ENCODE peak calls at places on chromosomes 3 and 15, in four cellular contexts. T, V, L and M are unnamed samples.

GRCh38 chr15:34619151-34619550 is 35.7 kb upstream of the GOLGA8B start:
- DNase-seq in T (no peak), V (no peak), L (no peak), M (no peak)

GRCh38 chr3:177676947-177677587 is 479.8 kb upstream of the TBL1XR1 start:
- DNase-seq in T (no peak), V (no peak), L (peak; percentile 9), M (no peak)

GRCh38 chr3:109257269-109257668 is 59.0 kb downstream of the DPPA2 start:
- DNase-seq in T (no peak), V (no peak), L (no peak), M (peak; percentile 41)

GRCh38 chr3:181761906-181762305 is 50.2 kb downstream of the SOX2 start:
- DNase-seq in T (no peak), V (no peak), L (no peak), M (no peak)

GRCh38 chr3:167929937-167930336 is 165.8 kb downstream of the GOLIM4 start:
- DNase-seq in T (no peak), V (no peak), L (no peak), M (no peak)

GRCh38 chr15:40287968-40288367 is 5.1 kb upstream of the ANKRD63 start:
- DNase-seq in T (no peak), V (no peak), L (peak; percentile 42), M (no peak)

GRCh38 chr3:185549111-185549510 is 3.3 kb downstream of the LIPH start:
- DNase-seq in T (peak; percentile 85), V (no peak), L (peak; percentile 83), M (peak; percentile 66)

GRCh38 chr15:67076147-67076843 is 10.9 kb downstream of the SMAD3 start:
- DNase-seq in T (no peak), V (no peak), L (peak; percentile 72), M (no peak)

GRCh38 chr15:68479406-68479805 is 47.4 kb upstream of the ITGA11 start:
- DNase-seq in T (no peak), V (no peak), L (no peak), M (no peak)

GRCh38 chr3:112327371-112327951 is 5.5 kb upstream of the CD200 start:
- DNase-seq in T (no peak), V (no peak), L (peak; percentile 56), M (peak; percentile 12)

GRCh38 chr3:23479615-23480323 is 276.6 kb downstream of the UBE2E2 start:
- DNase-seq in T (no peak), V (no peak), L (no peak), M (no peak)

GRCh38 chr3:176697284-176697889 is 499.9 kb downstream of the TBL1XR1 start:
- DNase-seq in T (no peak), V (no peak), L (no peak), M (no peak)

GRCh38 chr3:153210116-153210515 is 48.1 kb downstream of the RAP2B start:
- DNase-seq in T (no peak), V (no peak), L (no peak), M (peak; percentile 9)

GRCh38 chr3:71423151-71423906 is 160.2 kb downstream of the FOXP1 start:
- DNase-seq in T (peak; percentile 31), V (no peak), L (peak; percentile 36), M (no peak)

GRCh38 chr15:65642588-65642987 is 20.9 kb downstream of the SLC24A1 start:
- DNase-seq in T (no peak), V (no peak), L (no peak), M (no peak)

GRCh38 chr15:74174966-74175270 is 1.4 kb downstream of the ISLR start:
- DNase-seq in T (no peak), V (no peak), L (no peak), M (no peak)

GRCh38 chr15:99906793-99907192 is 173.6 kb upstream of the LYSMD4 start:
- DNase-seq in T (no peak), V (no peak), L (no peak), M (no peak)

GRCh38 chr3:98482717-98483482 is 14.6 kb upstream of the OR5K2 start:
- DNase-seq in T (no peak), V (no peak), L (no peak), M (no peak)

GRCh38 chr3:129892857-129893615 is 475 bp downstream of the TMCC1 start:
- DNase-seq in T (peak; percentile 67), V (peak; percentile 95), L (no peak), M (peak; percentile 80)

GRCh38 chr3:135895734-135896121 is 69.8 kb upstream of the PPP2R3A start:
- DNase-seq in T (no peak), V (no peak), L (no peak), M (no peak)

GRCh38 chr3:98612587-98612986 is 19.2 kb upstream of the CPOX start:
- DNase-seq in T (no peak), V (no peak), L (peak; percentile 16), M (no peak)

GRCh38 chr3:127853681-127854080 is 31.4 kb upstream of the MGLL start:
- DNase-seq in T (no peak), V (no peak), L (no peak), M (no peak)

GRCh38 chr15:65101418-65101890 is 13.5 kb downstream of the UBAP1L start:
- DNase-seq in T (peak; percentile 61), V (no peak), L (peak; percentile 65), M (peak; percentile 35)

GRCh38 chr3:100106094-100106493 is 8.2 kb downstream of the FILIP1L start:
- DNase-seq in T (no peak), V (no peak), L (no peak), M (no peak)

GRCh38 chr3:48711727-48712126 is 5.3 kb downstream of the IP6K2 start:
- DNase-seq in T (no peak), V (no peak), L (no peak), M (no peak)

GRCh38 chr3:48715179-48715800 is 1.7 kb downstream of the IP6K2 start:
- DNase-seq in T (peak; percentile 65), V (no peak), L (peak; percentile 30), M (no peak)

GRCh38 chr3:48716508-48716981 is 476 bp downstream of the IP6K2 start:
- DNase-seq in T (no peak), V (peak; percentile 77), L (no peak), M (no peak)

GRCh38 chr3:48716982-48717746 is at the start of gene IP6K2:
- DNase-seq in T (peak; percentile 99), V (peak; percentile 100), L (peak; percentile 95), M (peak; percentile 97)
- TF ChIP-seq POLR2A in T (peak; percentile 89), V (no peak), L (peak; percentile 50), M (peak; percentile 55)

GRCh38 chr3:8085498-8085897 is 416.1 kb upstream of the LMCD1 start:
- DNase-seq in T (no peak), V (no peak), L (no peak), M (no peak)
- TF ChIP-seq POLR2A in T (no peak), V (no peak), L (no peak), M (no peak)

GRCh38 chr3:4986611-4987373 is 7.6 kb downstream of the BHLHE40 start:
- DNase-seq in T (peak; percentile 99), V (peak; percentile 97), L (peak; percentile 100), M (peak; percentile 65)
- TF ChIP-seq POLR2A in T (peak; percentile 93), V (no peak), L (peak; percentile 18), M (peak; percentile 31)

DNA sequence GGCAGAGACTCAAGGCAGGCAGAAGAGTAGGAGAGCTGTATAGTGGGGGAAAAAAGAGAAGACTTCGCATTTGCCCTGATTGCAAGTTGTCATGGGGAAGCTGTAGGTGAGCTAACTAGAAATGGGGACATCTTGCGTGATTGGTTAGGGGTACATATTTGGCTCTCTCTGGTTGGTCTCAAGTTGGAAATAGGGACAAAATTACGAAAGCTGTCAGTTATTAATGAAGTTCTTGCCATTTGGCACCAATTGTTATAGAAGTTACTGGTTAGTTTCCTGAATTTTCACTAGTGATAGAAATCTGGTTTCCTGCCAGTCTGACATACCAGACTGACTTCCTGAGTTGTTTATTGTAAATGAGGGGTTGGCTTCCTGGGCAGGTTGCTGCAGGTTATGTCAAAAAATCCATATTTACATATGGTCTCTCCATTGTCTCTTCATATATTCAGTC is 8.3 kb upstream of the SENP7 start:
- DNase-seq in T (no peak), V (no peak), L (no peak), M (no peak)
- TF ChIP-seq POLR2A in T (no peak), V (no peak), L (no peak), M (no peak)

GRCh38 chr15:85621096-85621495 is 173.6 kb downstream of the KLHL25 start:
- DNase-seq in T (peak; percentile 29), V (no peak), L (no peak), M (no peak)

GRCh38 chr15:85622432-85622831 is 172.3 kb downstream of the KLHL25 start:
- DNase-seq in T (no peak), V (no peak), L (no peak), M (no peak)

GRCh38 chr15:85623648-85624047 is 171.1 kb downstream of the KLHL25 start:
- DNase-seq in T (no peak), V (no peak), L (no peak), M (no peak)

GRCh38 chr15:85618956-85619491 is 175.7 kb downstream of the KLHL25 start:
- DNase-seq in T (peak; percentile 91), V (no peak), L (peak; percentile 63), M (peak; percentile 34)

DNA sequence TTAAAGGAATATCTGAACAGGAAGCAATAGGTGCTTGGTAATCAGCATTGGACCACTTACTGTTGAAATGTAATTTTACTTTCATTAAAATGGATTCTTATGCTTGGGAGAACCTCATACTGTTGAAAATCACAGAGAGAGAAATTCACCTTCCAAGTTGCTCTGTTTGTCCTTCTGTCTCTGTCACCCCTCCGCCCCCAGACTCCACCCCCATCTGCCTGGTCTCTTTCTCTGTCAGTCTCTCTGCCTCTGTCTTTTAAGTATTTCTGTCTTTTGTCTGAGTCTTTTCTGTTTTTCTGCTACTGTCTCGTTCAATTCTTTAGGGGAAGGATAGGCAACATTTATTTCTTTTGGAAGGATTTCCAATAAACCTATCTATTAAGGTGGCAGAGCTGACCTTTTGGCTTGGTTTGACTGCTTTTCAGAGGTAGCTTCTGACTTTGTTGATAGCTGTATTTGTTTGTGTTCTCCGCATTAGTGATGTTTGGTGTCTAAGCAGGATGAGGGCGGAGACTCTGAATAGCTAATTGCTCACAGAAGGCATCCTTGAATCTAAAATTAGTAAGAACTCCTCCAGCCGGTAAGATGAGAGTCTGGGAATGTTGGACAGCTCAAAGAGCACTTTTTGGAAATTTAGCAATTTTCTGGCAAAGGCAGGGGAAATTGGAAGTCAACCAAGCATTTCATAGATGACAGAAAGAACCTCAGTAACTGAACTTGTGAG is 174.2 kb downstream of the KLHL25 start:
- DNase-seq in T (peak; percentile 59), V (no peak), L (no peak), M (no peak)
- TF ChIP-seq POLR2A in T (peak; percentile 84), V (no peak), L (no peak), M (no peak)

GRCh38 chr15:58626378-58626777 is 123.1 kb downstream of the ADAM10 start:
- DNase-seq in T (no peak), V (no peak), L (no peak), M (no peak)
- TF ChIP-seq POLR2A in T (no peak), V (no peak), L (no peak), M (no peak)

GRCh38 chr3:51395493-51396213 is 4.6 kb downstream of the RBM15B start:
- DNase-seq in T (no peak), V (no peak), L (no peak), M (no peak)
- TF ChIP-seq POLR2A in T (no peak), V (no peak), L (no peak), M (no peak)